ENCODE peak calls at places on chromosomes 3 and 15, in five cellular contexts. M, R, A, B and V are unnamed samples.

GRCh38 chr3:12869025-12869695 is 27.8 kb upstream of the RPL32 start:
- DNase-seq in M (no peak), R (no peak), A (peak), B (no peak), V (no peak)

GRCh38 chr3:58287354-58287753 is 18.7 kb upstream of the RPP14 start:
- DNase-seq in M (no peak), R (no peak), A (no peak), B (no peak), V (no peak)

GRCh38 chr15:100570735-100571363 is 31.1 kb downstream of the LINS1 start:
- DNase-seq in M (no peak), R (peak), A (no peak), B (no peak), V (no peak)

GRCh38 chr3:156819842-156820686 is 6.1 kb upstream of the LEKR1 start:
- DNase-seq in M (no peak), R (no peak), A (no peak), B (no peak), V (no peak)

GRCh38 chr15:59918994-59919951 is 84.8 kb upstream of the FOXB1 start:
- DNase-seq in M (no peak), R (peak), A (no peak), B (no peak), V (peak)

GRCh38 chr3:12752803-12753202 is 6.3 kb downstream of the TMEM40 start:
- DNase-seq in M (no peak), R (peak), A (no peak), B (no peak), V (no peak)

GRCh38 chr3:38606561-38606960 is 42.9 kb downstream of the SCN5A start:
- DNase-seq in M (no peak), R (no peak), A (no peak), B (no peak), V (no peak)

GRCh38 chr15:62603757-62604156 is 438.7 kb upstream of the C2CD4B start:
- DNase-seq in M (no peak), R (no peak), A (no peak), B (no peak), V (no peak)

GRCh38 chr3:188234172-188234571 is 80.2 kb downstream of the LPP start:
- DNase-seq in M (no peak), R (no peak), A (no peak), B (no peak), V (no peak)

GRCh38 chr15:69829974-69830373 is 267.7 kb downstream of the TLE3 start:
- DNase-seq in M (no peak), R (no peak), A (no peak), B (no peak), V (no peak)

GRCh38 chr15:90154861-90155626 is 46.1 kb upstream of the SEMA4B start:
- DNase-seq in M (peak), R (no peak), A (peak), B (no peak), V (peak)

GRCh38 chr15:85394552-85395333 is 14.3 kb downstream of the AKAP13 start:
- DNase-seq in M (peak), R (no peak), A (no peak), B (no peak), V (no peak)

GRCh38 chr15:67836955-67837354 is 2.9 kb downstream of the RNU6-1 start:
- DNase-seq in M (no peak), R (no peak), A (no peak), B (no peak), V (no peak)

GRCh38 chr15:36688310-36689102 is 109.1 kb downstream of the CDIN1 start:
- DNase-seq in M (no peak), R (no peak), A (no peak), B (no peak), V (no peak)

GRCh38 chr3:38227989-38228388 is 37.6 kb upstream of the SLC22A13 start:
- DNase-seq in M (no peak), R (no peak), A (no peak), B (no peak), V (no peak)

GRCh38 chr15:76217029-76217866 is 94.0 kb downstream of the ETFA start:
- DNase-seq in M (no peak), R (no peak), A (no peak), B (peak), V (no peak)

GRCh38 chr3:12868039-12869024 is 27.0 kb upstream of the RPL32 start:
- DNase-seq in M (peak), R (no peak), A (peak), B (peak), V (peak)

GRCh38 chr15:60798821-60799220 is 319.9 kb upstream of the ICE2 start:
- DNase-seq in M (peak), R (peak), A (no peak), B (no peak), V (no peak)

GRCh38 chr3:37183375-37183831 is 9.0 kb upstream of the LRRFIP2 start:
- DNase-seq in M (no peak), R (no peak), A (no peak), B (peak), V (peak)

GRCh38 chr3:125310623-125311076 is 64.5 kb downstream of the ZNF148 start:
- DNase-seq in M (peak), R (peak), A (no peak), B (no peak), V (no peak)

GRCh38 chr3:178593786-178594185 is 57.5 kb downstream of the KCNMB2 start:
- DNase-seq in M (no peak), R (no peak), A (no peak), B (no peak), V (no peak)

GRCh38 chr3:12905316-12906071 is 64.1 kb upstream of the RPL32 start:
- DNase-seq in M (no peak), R (no peak), A (no peak), B (no peak), V (no peak)

GRCh38 chr3:192889694-192890093 is 28.0 kb downstream of the MB21D2 start:
- DNase-seq in M (no peak), R (no peak), A (no peak), B (no peak), V (no peak)

GRCh38 chr15:85112997-85113396 is 131.3 kb downstream of the PDE8A start:
- DNase-seq in M (no peak), R (no peak), A (no peak), B (no peak), V (no peak)

GRCh38 chr3:36796896-36797295 is 32.5 kb upstream of the DCLK3 start:
- DNase-seq in M (no peak), R (no peak), A (no peak), B (no peak), V (no peak)

GRCh38 chr3:98839846-98840245 is 61.6 kb downstream of the DCBLD2 start:
- DNase-seq in M (no peak), R (no peak), A (no peak), B (no peak), V (no peak)

GRCh38 chr3:175456496-175456895 is 597.4 kb downstream of the NAALADL2 start:
- DNase-seq in M (no peak), R (no peak), A (no peak), B (no peak), V (no peak)

GRCh38 chr3:58528629-58529028 is 8.4 kb downstream of the ACOX2 start:
- DNase-seq in M (no peak), R (no peak), A (peak), B (no peak), V (no peak)

GRCh38 chr15:33476908-33477307 is 166.1 kb downstream of the RYR3 start:
- DNase-seq in M (no peak), R (no peak), A (no peak), B (no peak), V (no peak)

GRCh38 chr3:133843634-133844033 is 38.0 kb downstream of the SRPRB start:
- DNase-seq in M (no peak), R (no peak), A (no peak), B (no peak), V (no peak)

GRCh38 chr3:98328933-98329332 is 24.7 kb upstream of the OR5K4 start:
- DNase-seq in M (no peak), R (no peak), A (no peak), B (no peak), V (no peak)

GRCh38 chr3:5732081-5732480 is 544.6 kb downstream of the EDEM1 start:
- DNase-seq in M (no peak), R (no peak), A (no peak), B (no peak), V (no peak)

GRCh38 chr15:82986442-82986780 is 401 bp downstream of the RAMAC start:
- DNase-seq in M (no peak), R (peak), A (no peak), B (no peak), V (no peak)

GRCh38 chr3:183092256-183092655 is 7.0 kb downstream of the MCCC1 start:
- DNase-seq in M (no peak), R (no peak), A (no peak), B (no peak), V (no peak)

GRCh38 chr3:183098538-183099025 is 714 bp downstream of the MCCC1 start:
- DNase-seq in M (no peak), R (no peak), A (no peak), B (no peak), V (no peak)

GRCh38 chr3:183099838-183100204 is 525 bp upstream of the MCCC1 start:
- DNase-seq in M (no peak), R (no peak), A (no peak), B (no peak), V (no peak)

GRCh38 chr3:183099026-183099837 is at the start of gene MCCC1:
- DNase-seq in M (peak), R (peak), A (peak), B (peak), V (peak)

DNA sequence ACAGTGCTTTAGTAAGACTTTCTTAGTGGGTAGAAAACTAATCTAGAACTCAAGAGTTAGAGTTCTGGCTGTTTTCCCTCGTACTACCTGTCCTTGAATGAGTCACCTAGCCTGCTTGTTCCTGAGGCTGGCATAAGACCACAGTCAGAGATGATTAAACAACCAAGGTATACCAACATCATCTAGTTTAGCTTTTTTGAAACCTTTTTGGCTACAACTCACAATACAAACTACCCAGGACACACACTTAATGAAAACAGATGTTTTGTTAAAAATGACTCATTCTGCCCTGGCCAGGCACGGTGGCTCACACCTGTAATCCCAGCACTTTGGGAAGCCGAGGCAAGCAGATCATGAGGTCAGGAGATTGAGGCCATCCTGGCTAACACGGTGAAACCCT is 4.6 kb downstream of the MCCC1 start:
- DNase-seq in M (no peak), R (no peak), A (no peak), B (no peak), V (no peak)
- TF ChIP-seq POLR2AphosphoS5 in M (no peak), R (no peak), A (no peak), B (no peak), V (no peak)

DNA sequence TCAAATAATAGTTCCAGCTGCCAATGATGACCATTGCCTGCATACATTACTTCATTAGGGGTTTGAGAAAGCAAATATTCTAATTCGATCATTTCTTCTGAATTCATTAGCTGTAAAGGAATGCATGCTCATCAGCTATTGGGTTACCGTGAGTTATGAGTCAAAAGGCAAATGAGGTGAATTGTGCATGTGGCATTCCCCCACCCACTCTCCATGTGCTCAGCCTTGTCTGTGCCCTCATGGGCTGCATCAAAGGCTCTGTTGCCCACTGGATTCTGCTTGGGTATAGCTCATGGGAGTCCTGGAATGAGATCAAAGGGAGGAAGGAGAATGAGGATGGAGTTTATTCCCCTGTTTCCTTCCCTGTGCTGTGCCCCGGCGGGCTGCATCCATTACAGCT is 99.3 kb upstream of the CHRNA7 start:
- DNase-seq in M (no peak), R (no peak), A (no peak), B (no peak), V (no peak)
- TF ChIP-seq SIN3A in M (no peak), R (no peak), A (no peak), B (no peak), V (no peak)

DNA sequence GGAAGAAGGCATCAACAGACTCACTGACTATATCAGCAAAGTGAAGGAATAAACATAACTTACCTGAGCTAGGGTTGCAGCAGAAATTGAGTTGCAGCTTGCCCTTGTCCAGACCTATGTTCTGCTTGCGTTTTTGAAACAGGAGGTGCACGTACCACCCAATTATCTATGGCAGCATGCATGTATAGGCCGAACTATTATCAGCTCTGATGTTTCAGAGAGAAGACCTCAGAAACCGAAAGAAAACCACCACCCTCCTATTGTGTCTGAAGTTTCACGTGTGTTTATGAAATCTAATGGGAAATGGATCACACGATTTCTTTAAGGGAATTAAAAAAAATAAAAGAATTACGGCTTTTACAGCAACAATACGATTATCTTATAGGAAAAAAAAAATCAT is 17.8 kb downstream of the LMOD3 start:
- DNase-seq in M (no peak), R (no peak), A (no peak), B (no peak), V (no peak)
- TF ChIP-seq POLR2AphosphoS5 in M (no peak), R (no peak), A (no peak), B (no peak), V (no peak)

DNA sequence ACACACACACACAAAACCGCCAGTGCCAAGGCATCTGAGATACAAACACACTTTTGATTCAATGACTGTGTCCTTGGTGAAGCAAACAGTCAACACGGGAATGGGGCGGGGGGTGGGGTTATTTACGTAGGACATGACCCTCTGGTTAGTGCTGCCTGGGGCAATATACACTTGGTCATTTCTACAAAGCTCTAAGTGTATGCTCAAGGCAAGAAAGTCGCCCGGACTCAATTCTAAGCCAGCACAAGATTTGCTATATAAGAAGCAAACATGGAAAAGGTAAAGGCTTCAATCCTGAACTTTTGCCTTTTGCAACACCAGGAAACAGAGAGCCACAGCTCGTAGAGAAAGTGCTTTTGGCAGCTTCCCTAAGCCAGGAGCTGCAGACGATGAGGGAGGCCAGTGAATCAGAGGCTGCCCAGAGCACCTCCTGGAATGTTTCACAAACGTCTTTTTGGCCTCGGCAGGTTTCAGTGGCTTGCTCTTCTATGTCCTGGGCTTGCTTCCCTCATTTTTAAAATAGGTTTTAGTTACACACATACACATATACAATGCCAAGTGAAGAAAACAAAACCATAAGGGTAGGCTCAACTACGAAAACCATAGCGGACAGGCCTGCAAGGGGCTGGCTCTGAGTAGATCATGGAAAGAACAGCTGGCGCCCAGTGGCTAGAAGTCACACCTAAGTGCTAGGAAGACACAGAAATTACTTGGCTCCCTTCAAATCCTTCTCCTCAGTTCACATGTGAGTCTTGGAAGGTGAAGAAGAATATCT is 73.6 kb downstream of the TM4SF4 start:
- DNase-seq in M (peak), R (no peak), A (no peak), B (no peak), V (peak)
- TF ChIP-seq SIN3A in M (no peak), R (no peak), A (no peak), B (no peak), V (no peak)

GRCh38 chr3:56758539-56758981 is 43.2 kb downstream of the ARHGEF3 start:
- DNase-seq in M (peak), R (peak), A (peak), B (peak), V (no peak)

GRCh38 chr3:56759532-56759931 is 42.2 kb downstream of the ARHGEF3 start:
- DNase-seq in M (no peak), R (no peak), A (no peak), B (no peak), V (no peak)

GRCh38 chr3:56753206-56753605 is 48.5 kb downstream of the ARHGEF3 start:
- DNase-seq in M (no peak), R (peak), A (no peak), B (no peak), V (no peak)

GRCh38 chr3:56751056-56751455 is 50.7 kb downstream of the ARHGEF3 start:
- DNase-seq in M (no peak), R (no peak), A (no peak), B (no peak), V (no peak)

DNA sequence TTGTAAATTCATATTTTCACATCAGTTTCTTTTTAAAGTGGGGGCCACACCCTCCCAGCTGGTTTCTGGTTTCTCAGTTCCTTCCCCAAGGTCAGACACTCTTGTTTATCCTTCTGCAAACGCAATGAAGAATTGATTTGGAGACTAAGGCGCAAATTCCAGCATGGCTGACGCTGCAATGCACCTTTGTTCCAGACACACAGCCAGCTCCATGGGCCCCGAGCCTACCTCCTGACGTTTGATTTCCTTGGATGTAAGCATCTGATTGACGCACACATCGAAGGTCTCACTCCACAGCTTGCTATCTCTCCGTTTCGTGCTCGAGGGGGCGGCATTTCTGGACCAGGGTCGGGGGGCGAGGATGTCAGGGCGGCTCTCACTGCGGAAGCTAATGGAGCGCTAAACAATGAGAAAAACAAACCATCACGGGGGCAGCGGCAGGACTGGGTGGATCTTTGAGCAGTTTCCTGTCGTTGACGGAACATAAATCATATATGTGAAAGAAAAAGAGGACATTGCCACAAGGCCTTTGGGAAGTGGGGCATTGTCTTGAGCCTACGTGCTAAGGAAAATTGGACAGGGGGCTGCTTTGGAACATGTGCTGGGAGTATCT is 46.9 kb downstream of the ARHGEF3 start:
- DNase-seq in M (no peak), R (peak), A (no peak), B (no peak), V (no peak)
- TF ChIP-seq POLR2AphosphoS5 in M (no peak), R (peak), A (no peak), B (no peak), V (no peak)